ENCODE peak calls at places on chromosome 6, in nine cellular contexts. V is psoas muscle, I is NCI-H1694 treated with DMSO at 0.1 percent for 48 hours, J is epithelial cell of prostate, L is head of caudate nucleus, D is Peyer's patch, Q is IMR-90, H is amniotic stem cell, X is pulmonary artery endothelial cell. A is an unnamed sample.

GRCh38 chr6:17503051-17503450 is 97.1 kb upstream of the FAM8A1 start:
- DNase-seq in J (no peak), H (no peak), X (no peak), I (no peak), Q (no peak), V (no peak), L (no peak), D (no peak), A (no peak)

GRCh38 chr6:15279047-15279661 is 33.3 kb downstream of the JARID2 start:
- DNase-seq in J (no peak), I (no peak), V (no peak), D (no peak), H (no peak), L (no peak), X (no peak), Q (no peak), A (no peak)

GRCh38 chr6:167824591-167825041 is 2.1 kb upstream of the AFDN start:
- DNase-seq in D (no peak), J (no peak), I (no peak), Q (peak; percentile 25), L (peak; percentile 24), X (no peak), H (peak; percentile 27), V (no peak), A (no peak)

GRCh38 chr6:73774311-73774766 is 78.3 kb downstream of the CD109 start:
- DNase-seq in H (peak; percentile 59), J (peak; percentile 14), L (no peak), V (no peak), I (no peak), Q (peak; percentile 88), D (no peak), X (peak; percentile 69), A (peak; percentile 94)

GRCh38 chr6:44339763-44340625 is 2.5 kb upstream of the SPATS1 start:
- DNase-seq in Q (peak; percentile 67), D (no peak), V (no peak), H (no peak), J (peak; percentile 87), L (no peak), X (no peak), I (no peak), A (peak; percentile 78)

GRCh38 chr6:26538572-26538902 is 371 bp downstream of the HMGN4 start:
- DNase-seq in L (no peak), I (no peak), J (no peak), X (no peak), Q (peak; percentile 12), D (no peak), V (no peak), H (no peak), A (no peak)

GRCh38 chr6:129929433-129929832 is 68.3 kb upstream of the TMEM244 start:
- DNase-seq in L (peak; percentile 46), V (no peak), D (no peak), X (peak; percentile 24), Q (peak; percentile 92), J (peak; percentile 57), H (peak; percentile 59), I (no peak), A (peak; percentile 52)

GRCh38 chr6:121247386-121247785 is 86.9 kb downstream of the TBC1D32 start:
- DNase-seq in I (no peak), X (no peak), V (no peak), D (no peak), H (no peak), J (no peak), L (no peak), Q (peak; percentile 80), A (peak; percentile 59)

GRCh38 chr6:109202409-109203264 is 107.3 kb downstream of the CEP57L1 start:
- DNase-seq in I (no peak), Q (peak; percentile 4), L (no peak), J (peak; percentile 46), V (no peak), X (no peak), H (no peak), D (no peak), A (peak; percentile 1)

GRCh38 chr6:1987640-1988039 is 257.8 kb downstream of the GMDS start:
- DNase-seq in H (peak; percentile 58), L (no peak), D (no peak), I (no peak), Q (peak; percentile 91), J (peak; percentile 31), V (no peak), X (no peak), A (peak; percentile 74)

GRCh38 chr6:33962186-33962585 is 158.4 kb upstream of the MLN start:
- DNase-seq in L (no peak), J (peak; percentile 48), I (no peak), X (no peak), V (no peak), Q (peak; percentile 15), H (no peak), D (no peak), A (peak; percentile 16)

GRCh38 chr6:99425647-99426453 is 742 bp upstream of the PNISR start:
- DNase-seq in Q (peak; percentile 89), L (peak; percentile 84), V (peak; percentile 92), I (peak; percentile 85), D (peak; percentile 88), H (peak; percentile 46), J (peak; percentile 12), X (peak; percentile 29), A (peak; percentile 92)

GRCh38 chr6:116159782-116160524 is 34.0 kb upstream of the COL10A1 start:
- DNase-seq in H (no peak), L (no peak), V (no peak), I (no peak), Q (peak; percentile 38), X (no peak), J (no peak), D (no peak), A (no peak)

GRCh38 chr6:152380351-152380767 is 256.8 kb downstream of the SYNE1 start:
- DNase-seq in H (peak; percentile 63), Q (peak; percentile 74), I (no peak), D (no peak), J (no peak), V (no peak), X (peak; percentile 50), L (no peak), A (peak; percentile 66)

GRCh38 chr6:161422710-161423109 is 148.8 kb upstream of the AGPAT4 start:
- DNase-seq in J (no peak), I (no peak), H (no peak), X (no peak), V (no peak), Q (peak; percentile 42), L (no peak), D (no peak), A (no peak)

GRCh38 chr6:17656644-17657043 is 50.1 kb downstream of the NUP153 start:
- DNase-seq in H (no peak), V (no peak), I (no peak), L (no peak), J (no peak), Q (peak; percentile 3), X (no peak), D (no peak), A (no peak)

GRCh38 chr6:163585932-163586437 is 171.5 kb downstream of the QKI start:
- DNase-seq in V (peak; percentile 86), J (no peak), L (no peak), H (peak; percentile 19), X (peak; percentile 48), D (no peak), Q (peak; percentile 93), I (no peak), A (peak; percentile 87)

GRCh38 chr6:157592566-157592965 is 211.6 kb downstream of the ZDHHC14 start:
- DNase-seq in Q (no peak), V (no peak), D (no peak), J (no peak), H (no peak), L (no peak), I (no peak), X (no peak), A (no peak)

GRCh38 chr6:37625591-37626374 is 71.9 kb downstream of the MDGA1 start:
- DNase-seq in H (no peak), X (no peak), J (no peak), D (no peak), V (peak; percentile 32), I (no peak), L (no peak), Q (no peak), A (no peak)

GRCh38 chr6:107676002-107676401 is 148.1 kb downstream of the SCML4 start:
- DNase-seq in L (no peak), V (no peak), Q (no peak), H (no peak), D (no peak), J (no peak), I (no peak), X (no peak), A (no peak)

GRCh38 chr6:7052441-7052936 is 55.3 kb upstream of the RREB1 start:
- DNase-seq in H (no peak), I (no peak), V (peak; percentile 92), D (peak; percentile 63), Q (peak; percentile 65), J (no peak), X (no peak), L (peak; percentile 8), A (peak; percentile 14)

GRCh38 chr6:23349521-23350147 is 776.4 kb upstream of the NRSN1 start:
- DNase-seq in V (no peak), Q (peak; percentile 96), D (no peak), L (no peak), H (peak; percentile 71), X (peak; percentile 10), J (peak; percentile 85), I (no peak), A (peak; percentile 83)

GRCh38 chr6:89934685-89935366 is 40.6 kb downstream of the GJA10 start:
- DNase-seq in D (no peak), J (no peak), Q (no peak), V (no peak), X (no peak), L (no peak), I (no peak), H (no peak), A (no peak)

A was measured in HT1080.